ENCODE peak calls at places on chromosomes 11 and 22, in nine cellular contexts. L is adrenal gland; H is fibroblast of lung; Y is OCI-LY7; Q is neural progenitor cell; V is Kasumi-1; A is amniotic stem cell; N is stimulated activated CD4-positive, alpha-beta T cell treated with anti-CD3 and anti-CD28 coated beads, Interleukin-2, amount 100 ng/mL, for 48 hours; O is ecto neural progenitor cell. U is an unnamed sample.

GRCh38 chr22:27885977-27886842 is 32.8 kb downstream of the PITPNB start:
- DNase-seq in L (peak), H (peak), Y (peak), Q (peak), V (peak), A (peak), N (peak), O (no peak), U (peak)

GRCh38 chr11:128026596-128026995 is 560.8 kb downstream of the ETS1 start:
- DNase-seq in L (peak), H (peak), Y (no peak), Q (no peak), V (no peak), A (peak), N (no peak), O (no peak), U (peak)

GRCh38 chr11:8339592-8340022 is 75.9 kb upstream of the LMO1 start:
- DNase-seq in L (no peak), H (no peak), Y (no peak), Q (no peak), V (no peak), A (no peak), N (no peak), O (peak), U (no peak)

GRCh38 chr11:72721276-72721675 is 30.9 kb downstream of the ARAP1 start:
- DNase-seq in L (no peak), H (no peak), Y (no peak), Q (no peak), V (no peak), A (no peak), N (no peak), O (no peak), U (no peak)

GRCh38 chr11:44203270-44204043 is 106.5 kb downstream of the ALX4 start:
- DNase-seq in L (no peak), H (no peak), Y (no peak), Q (no peak), V (no peak), A (no peak), N (no peak), O (no peak), U (no peak)

GRCh38 chr11:73218106-73218829 is at the start of gene P2RY2:
- DNase-seq in L (peak), H (peak), Y (no peak), Q (peak), V (peak), A (no peak), N (peak), O (peak), U (no peak)

GRCh38 chr11:2447951-2448650 is 3.3 kb downstream of the KCNQ1 start:
- DNase-seq in L (no peak), H (no peak), Y (no peak), Q (no peak), V (no peak), A (no peak), N (no peak), O (no peak), U (no peak)

GRCh38 chr11:126414615-126415014 is 59.1 kb downstream of the ST3GAL4 start:
- DNase-seq in L (no peak), H (no peak), Y (no peak), Q (no peak), V (no peak), A (no peak), N (no peak), O (no peak), U (no peak)

GRCh38 chr22:35541254-35541748 is 670 bp downstream of the RASD2 start:
- DNase-seq in L (peak), H (no peak), Y (no peak), Q (peak), V (no peak), A (no peak), N (no peak), O (no peak), U (no peak)

U was measured in T1000.